ENCODE peak calls at places on chromosomes 4 and X, in six cellular contexts. K is cardiac muscle cell; H is OCI-M1; O is left ventricle myocardium superior; D is CD8-positive, alpha-beta memory T cell; Z is ELR. R is an unnamed sample.

GRCh38 chr4:113444386-113444785 is 317.2 kb downstream of the CAMK2D start:
- DNase-seq in D (no peak), O (no peak), H (no peak), K (peak; percentile 5), Z (peak; percentile 81), R (no peak)

GRCh38 chr4:98939892-98940298 is 11.0 kb upstream of the EIF4E start:
- DNase-seq in O (no peak), H (peak; percentile 85), K (peak; percentile 68), Z (peak; percentile 76), D (no peak), R (peak; percentile 10)

GRCh38 chr4:178415925-178416324 is 973.7 kb upstream of the AGA start:
- DNase-seq in H (no peak), Z (no peak), K (no peak), O (no peak), D (no peak), R (no peak)

GRCh38 chr4:66681962-66682361 is 863.3 kb downstream of the CENPC start:
- DNase-seq in Z (no peak), O (no peak), H (no peak), K (no peak), D (no peak), R (no peak)

GRCh38 chr4:94127707-94128328 is 79.8 kb upstream of the SMARCAD1 start:
- DNase-seq in H (peak; percentile 78), K (peak; percentile 46), O (no peak), D (no peak), Z (peak; percentile 43), R (no peak)

GRCh38 chr4:102022343-102022742 is 231.8 kb downstream of the BANK1 start:
- DNase-seq in Z (no peak), O (no peak), H (no peak), D (no peak), K (no peak), R (no peak)

GRCh38 chr4:22129454-22130075 is 181.0 kb upstream of the KCNIP4 start:
- DNase-seq in D (no peak), K (peak; percentile 63), O (no peak), Z (peak; percentile 60), H (peak; percentile 72), R (peak; percentile 38)

GRCh38 chrX:129772796-129773431 is 6.8 kb upstream of the SASH3 start:
- DNase-seq in O (peak; percentile 63), D (no peak), Z (no peak), H (peak; percentile 82), K (no peak), R (no peak)

GRCh38 chr4:138851626-138852443 is 163.7 kb upstream of the NOCT start:
- DNase-seq in Z (no peak), O (no peak), D (no peak), K (no peak), H (no peak), R (no peak)

GRCh38 chr4:100657187-100657586 is 139.4 kb upstream of the EMCN start:
- DNase-seq in H (no peak), Z (no peak), O (no peak), K (no peak), D (no peak), R (no peak)

GRCh38 chrX:106874075-106874474 is 29.1 kb downstream of the RIPPLY1 start:
- DNase-seq in K (peak; percentile 17), H (peak; percentile 57), O (no peak), D (no peak), Z (peak; percentile 63), R (no peak)

GRCh38 chr4:186644737-186645261 is 78.9 kb downstream of the FAT1 start:
- DNase-seq in O (peak; percentile 62), D (no peak), H (no peak), Z (no peak), K (peak; percentile 34), R (no peak)

GRCh38 chr4:157575339-157575738 is 354.8 kb downstream of the GRIA2 start:
- DNase-seq in K (no peak), O (no peak), H (no peak), D (no peak), Z (no peak), R (no peak)

GRCh38 chr4:55554453-55555030 is 7.8 kb upstream of the CLOCK start:
- DNase-seq in Z (peak; percentile 63), D (no peak), K (peak; percentile 14), O (no peak), H (peak; percentile 70), R (no peak)

GRCh38 chrX:47030339-47030738 is 47.9 kb upstream of the RGN start:
- DNase-seq in H (peak; percentile 79), K (peak; percentile 73), Z (peak; percentile 74), D (no peak), O (no peak), R (peak; percentile 17)

GRCh38 chr4:82618321-82618720 is 56.5 kb upstream of the TMEM150C start:
- DNase-seq in H (no peak), K (peak; percentile 22), D (no peak), O (no peak), Z (no peak), R (peak; percentile 80)

R was measured in BE2C.